ENCODE peak calls at places on chromosomes 2 and 18, in seven cellular contexts. J, P, Y, H, I, Q and L are unnamed samples.

GRCh38 chr2:96430394-96430988 is 74.7 kb downstream of the NEURL3 start:
- DNase-seq in J (no peak), H (no peak), Q (no peak), P (no peak), Y (no peak), I (no peak), L (no peak)

GRCh38 chr2:79210274-79210917 is 50.8 kb upstream of the REG3A start:
- DNase-seq in Q (no peak), H (no peak), J (no peak), Y (no peak), I (no peak), P (no peak), L (no peak)

GRCh38 chr2:64478036-64478435 is 24.1 kb downstream of the LGALSL start:
- DNase-seq in Q (no peak), H (no peak), Y (no peak), J (no peak), P (no peak), I (no peak), L (no peak)

GRCh38 chr2:215624423-215624829 is 188.6 kb upstream of the FN1 start:
- DNase-seq in H (no peak), I (no peak), P (no peak), J (no peak), Q (peak; percentile 90), Y (peak; percentile 95), L (no peak)

GRCh38 chr2:176561706-176562105 is 292.5 kb downstream of the MTX2 start:
- DNase-seq in J (no peak), I (no peak), Y (no peak), Q (no peak), P (no peak), H (no peak), L (no peak)

GRCh38 chr2:165408191-165408590 is 61.3 kb upstream of the CSRNP3 start:
- DNase-seq in P (no peak), Y (no peak), I (no peak), Q (no peak), H (no peak), J (no peak), L (no peak)

GRCh38 chr2:242031481-242032019 is 162.0 kb downstream of the RTP5 start:
- DNase-seq in H (no peak), J (no peak), P (no peak), I (peak; percentile 67), Y (no peak), Q (peak; percentile 63), L (no peak)

GRCh38 chr2:54122939-54123338 is 7.5 kb downstream of the ACYP2 start:
- DNase-seq in Y (peak; percentile 79), Q (peak; percentile 76), P (peak; percentile 16), I (no peak), H (no peak), J (no peak), L (no peak)

GRCh38 chr2:120568089-120568974 is 167.3 kb upstream of the GLI2 start:
- DNase-seq in I (no peak), J (peak; percentile 45), Y (no peak), Q (no peak), H (no peak), P (no peak), L (no peak)

GRCh38 chr2:119435148-119435952 is 3.7 kb downstream of the TMEM37 start:
- DNase-seq in J (no peak), I (no peak), P (no peak), Y (no peak), Q (no peak), H (no peak), L (no peak)

GRCh38 chr2:16717477-16717876 is 51.8 kb upstream of the CYRIA start:
- DNase-seq in P (no peak), Y (no peak), H (no peak), I (no peak), J (peak; percentile 36), Q (no peak), L (no peak)

GRCh38 chr2:190359896-190360376 is 16.5 kb downstream of the INPP1 start:
- DNase-seq in J (peak; percentile 81), Y (peak; percentile 51), I (peak; percentile 20), H (peak; percentile 51), P (peak; percentile 65), Q (peak; percentile 63), L (peak; percentile 15)

GRCh38 chr18:21205695-21206094 is 36.3 kb upstream of the GREB1L start:
- DNase-seq in Y (no peak), J (no peak), Q (no peak), I (no peak), P (no peak), H (no peak), L (no peak)

GRCh38 chr2:134782792-134783191 is 55.6 kb upstream of the ACMSD start:
- DNase-seq in H (no peak), Q (peak; percentile 43), J (no peak), P (peak; percentile 49), I (no peak), Y (peak; percentile 73), L (no peak)

GRCh38 chr2:207162319-207162718 is 3.4 kb downstream of the KLF7 start:
- DNase-seq in I (no peak), P (peak; percentile 71), H (no peak), J (no peak), Y (no peak), Q (no peak), L (no peak)

GRCh38 chr2:172102159-172102857 is 392 bp downstream of the DLX2 start:
- DNase-seq in H (no peak), I (no peak), Y (no peak), P (peak; percentile 87), J (no peak), Q (no peak), L (no peak)

GRCh38 chr2:144550916-144551315 is 31.0 kb upstream of the ZEB2 start:
- DNase-seq in Q (no peak), Y (no peak), H (no peak), J (no peak), P (no peak), I (no peak), L (no peak)

GRCh38 chr2:48183276-48183675 is 277.0 kb upstream of the FBXO11 start:
- DNase-seq in Q (no peak), Y (no peak), I (no peak), P (no peak), H (no peak), J (no peak), L (no peak)

GRCh38 chr2:85419009-85419711 is 646 bp downstream of the SH2D6 start:
- DNase-seq in I (no peak), J (no peak), H (no peak), Y (peak; percentile 74), Q (no peak), P (no peak), L (no peak)

GRCh38 chr18:79643049-79643765 is 36.4 kb upstream of the CTDP1 start:
- DNase-seq in J (peak; percentile 37), Q (no peak), Y (no peak), P (no peak), H (no peak), I (peak; percentile 17), L (no peak)